ENCODE peak calls at places on chromosomes 4 and X, in seven cellular contexts. One of them, this sample, is unnamed.

GRCh38 chr4:11650801-11651596 is 222.3 kb upstream of the HS3ST1 start:
- DNase-seq in HT1080: no peak
- DNase-seq in Caco-2: no peak
- DNase-seq in D341Med: no peak
- DNase-seq in activated gamma-delta T cell: no peak
- DNase-seq in NCI-H1105: no peak
- DNase-seq in activated CD4-positive, alpha-beta T cell treated with anti-CD3 and anti-CD28 coated beads for 4 hours: no peak
- DNase-seq in this sample: no peak

GRCh38 chrX:3262906-3263305 is 83.5 kb downstream of the MXRA5 start:
- DNase-seq in HT1080: peak; percentile 85
- DNase-seq in Caco-2: no peak
- DNase-seq in D341Med: no peak
- DNase-seq in activated gamma-delta T cell: no peak
- DNase-seq in NCI-H1105: no peak
- DNase-seq in activated CD4-positive, alpha-beta T cell treated with anti-CD3 and anti-CD28 coated beads for 4 hours: no peak
- DNase-seq in this sample: no peak

GRCh38 chr4:168605411-168605810 is 108.6 kb downstream of the PALLD start:
- DNase-seq in HT1080: peak; percentile 83
- DNase-seq in Caco-2: no peak
- DNase-seq in D341Med: no peak
- DNase-seq in activated gamma-delta T cell: no peak
- DNase-seq in NCI-H1105: no peak
- DNase-seq in activated CD4-positive, alpha-beta T cell treated with anti-CD3 and anti-CD28 coated beads for 4 hours: no peak
- DNase-seq in this sample: no peak

GRCh38 chr4:25290490-25291067 is 22.0 kb upstream of the ZCCHC4 start:
- DNase-seq in HT1080: no peak
- DNase-seq in Caco-2: peak; percentile 83
- DNase-seq in D341Med: no peak
- DNase-seq in activated gamma-delta T cell: no peak
- DNase-seq in NCI-H1105: no peak
- DNase-seq in activated CD4-positive, alpha-beta T cell treated with anti-CD3 and anti-CD28 coated beads for 4 hours: no peak
- DNase-seq in this sample: no peak

GRCh38 chr4:101983835-101984234 is 193.3 kb downstream of the BANK1 start:
- DNase-seq in HT1080: no peak
- DNase-seq in Caco-2: no peak
- DNase-seq in D341Med: no peak
- DNase-seq in activated gamma-delta T cell: no peak
- DNase-seq in NCI-H1105: no peak
- DNase-seq in activated CD4-positive, alpha-beta T cell treated with anti-CD3 and anti-CD28 coated beads for 4 hours: no peak
- DNase-seq in this sample: no peak

GRCh38 chr4:138919094-138919936 is 96.3 kb upstream of the NOCT start:
- DNase-seq in HT1080: peak; percentile 73
- DNase-seq in Caco-2: peak; percentile 72
- DNase-seq in D341Med: peak; percentile 83
- DNase-seq in activated gamma-delta T cell: no peak
- DNase-seq in NCI-H1105: peak; percentile 54
- DNase-seq in activated CD4-positive, alpha-beta T cell treated with anti-CD3 and anti-CD28 coated beads for 4 hours: no peak
- DNase-seq in this sample: no peak

GRCh38 chrX:43718956-43719355 is 62.9 kb downstream of the MAOA start:
- DNase-seq in HT1080: peak; percentile 86
- DNase-seq in Caco-2: no peak
- DNase-seq in D341Med: no peak
- DNase-seq in activated gamma-delta T cell: no peak
- DNase-seq in NCI-H1105: no peak
- DNase-seq in activated CD4-positive, alpha-beta T cell treated with anti-CD3 and anti-CD28 coated beads for 4 hours: no peak
- DNase-seq in this sample: no peak

GRCh38 chrX:49988128-49988527 is 65.7 kb downstream of the CLCN5 start:
- DNase-seq in HT1080: no peak
- DNase-seq in Caco-2: no peak
- DNase-seq in D341Med: no peak
- DNase-seq in activated gamma-delta T cell: no peak
- DNase-seq in NCI-H1105: no peak
- DNase-seq in activated CD4-positive, alpha-beta T cell treated with anti-CD3 and anti-CD28 coated beads for 4 hours: no peak
- DNase-seq in this sample: no peak

GRCh38 chrX:20511792-20512191 is 245.1 kb upstream of the RPS6KA3 start:
- DNase-seq in HT1080: no peak
- DNase-seq in Caco-2: no peak
- DNase-seq in D341Med: no peak
- DNase-seq in activated gamma-delta T cell: no peak
- DNase-seq in NCI-H1105: no peak
- DNase-seq in activated CD4-positive, alpha-beta T cell treated with anti-CD3 and anti-CD28 coated beads for 4 hours: no peak
- DNase-seq in this sample: no peak

GRCh38 chrX:104618106-104618895 is 52.3 kb downstream of the IL1RAPL2 start:
- DNase-seq in HT1080: peak; percentile 6
- DNase-seq in Caco-2: no peak
- DNase-seq in D341Med: no peak
- DNase-seq in activated gamma-delta T cell: no peak
- DNase-seq in NCI-H1105: no peak
- DNase-seq in activated CD4-positive, alpha-beta T cell treated with anti-CD3 and anti-CD28 coated beads for 4 hours: no peak
- DNase-seq in this sample: no peak

GRCh38 chr4:158053086-158053485 is 119.7 kb downstream of the GASK1B start:
- DNase-seq in HT1080: no peak
- DNase-seq in Caco-2: no peak
- DNase-seq in D341Med: no peak
- DNase-seq in activated gamma-delta T cell: no peak
- DNase-seq in NCI-H1105: no peak
- DNase-seq in activated CD4-positive, alpha-beta T cell treated with anti-CD3 and anti-CD28 coated beads for 4 hours: no peak
- DNase-seq in this sample: no peak

GRCh38 chrX:87572911-87573310 is 55.3 kb downstream of the KLHL4 start:
- DNase-seq in HT1080: no peak
- DNase-seq in Caco-2: no peak
- DNase-seq in D341Med: no peak
- DNase-seq in activated gamma-delta T cell: no peak
- DNase-seq in NCI-H1105: no peak
- DNase-seq in activated CD4-positive, alpha-beta T cell treated with anti-CD3 and anti-CD28 coated beads for 4 hours: no peak
- DNase-seq in this sample: no peak

GRCh38 chrX:134377537-134377936 is 82.4 kb upstream of the HPRT1 start:
- DNase-seq in HT1080: peak; percentile 11
- DNase-seq in Caco-2: peak; percentile 33
- DNase-seq in D341Med: peak; percentile 18
- DNase-seq in activated gamma-delta T cell: no peak
- DNase-seq in NCI-H1105: no peak
- DNase-seq in activated CD4-positive, alpha-beta T cell treated with anti-CD3 and anti-CD28 coated beads for 4 hours: peak; percentile 17
- DNase-seq in this sample: no peak

GRCh38 chr4:41258783-41259182 is 2.1 kb downstream of the UCHL1 start:
- DNase-seq in HT1080: peak; percentile 60
- DNase-seq in Caco-2: peak; percentile 48
- DNase-seq in D341Med: peak; percentile 60
- DNase-seq in activated gamma-delta T cell: no peak
- DNase-seq in NCI-H1105: no peak
- DNase-seq in activated CD4-positive, alpha-beta T cell treated with anti-CD3 and anti-CD28 coated beads for 4 hours: no peak
- DNase-seq in this sample: no peak

GRCh38 chr4:118154643-118155042 is 120.4 kb downstream of the NDST3 start:
- DNase-seq in HT1080: peak; percentile 8
- DNase-seq in Caco-2: no peak
- DNase-seq in D341Med: no peak
- DNase-seq in activated gamma-delta T cell: no peak
- DNase-seq in NCI-H1105: no peak
- DNase-seq in activated CD4-positive, alpha-beta T cell treated with anti-CD3 and anti-CD28 coated beads for 4 hours: no peak
- DNase-seq in this sample: no peak

GRCh38 chr4:164405774-164406173 is 348.2 kb upstream of the SMIM31 start:
- DNase-seq in HT1080: no peak
- DNase-seq in Caco-2: no peak
- DNase-seq in D341Med: no peak
- DNase-seq in activated gamma-delta T cell: no peak
- DNase-seq in NCI-H1105: no peak
- DNase-seq in activated CD4-positive, alpha-beta T cell treated with anti-CD3 and anti-CD28 coated beads for 4 hours: no peak
- DNase-seq in this sample: no peak

GRCh38 chr4:86934147-86934771 is 552 bp upstream of the AFF1 start:
- DNase-seq in HT1080: no peak
- DNase-seq in Caco-2: no peak
- DNase-seq in D341Med: no peak
- DNase-seq in activated gamma-delta T cell: no peak
- DNase-seq in NCI-H1105: no peak
- DNase-seq in activated CD4-positive, alpha-beta T cell treated with anti-CD3 and anti-CD28 coated beads for 4 hours: no peak
- DNase-seq in this sample: no peak

GRCh38 chrX:6852869-6853268 is 294.6 kb upstream of the STS start:
- DNase-seq in HT1080: no peak
- DNase-seq in Caco-2: peak; percentile 28
- DNase-seq in D341Med: no peak
- DNase-seq in activated gamma-delta T cell: no peak
- DNase-seq in NCI-H1105: peak; percentile 0
- DNase-seq in activated CD4-positive, alpha-beta T cell treated with anti-CD3 and anti-CD28 coated beads for 4 hours: no peak
- DNase-seq in this sample: no peak

GRCh38 chrX:54891573-54891972 is 29.1 kb upstream of the TRO start:
- DNase-seq in HT1080: peak; percentile 35
- DNase-seq in Caco-2: peak; percentile 31
- DNase-seq in D341Med: peak; percentile 31
- DNase-seq in activated gamma-delta T cell: no peak
- DNase-seq in NCI-H1105: peak; percentile 4
- DNase-seq in activated CD4-positive, alpha-beta T cell treated with anti-CD3 and anti-CD28 coated beads for 4 hours: peak; percentile 44
- DNase-seq in this sample: no peak

GRCh38 chr4:924107-925096 is 7.7 kb downstream of the GAK start:
- DNase-seq in HT1080: peak; percentile 7
- DNase-seq in Caco-2: no peak
- DNase-seq in D341Med: no peak
- DNase-seq in activated gamma-delta T cell: no peak
- DNase-seq in NCI-H1105: no peak
- DNase-seq in activated CD4-positive, alpha-beta T cell treated with anti-CD3 and anti-CD28 coated beads for 4 hours: no peak
- DNase-seq in this sample: peak; percentile 22

GRCh38 chr4:78758105-78758504 is 18.0 kb upstream of the BMP2K start:
- DNase-seq in HT1080: no peak
- DNase-seq in Caco-2: no peak
- DNase-seq in D341Med: no peak
- DNase-seq in activated gamma-delta T cell: no peak
- DNase-seq in NCI-H1105: no peak
- DNase-seq in activated CD4-positive, alpha-beta T cell treated with anti-CD3 and anti-CD28 coated beads for 4 hours: no peak
- DNase-seq in this sample: no peak

GRCh38 chr4:155207534-155208257 is 740 bp upstream of the NPY2R start:
- DNase-seq in HT1080: peak; percentile 62
- DNase-seq in Caco-2: no peak
- DNase-seq in D341Med: peak; percentile 66
- DNase-seq in activated gamma-delta T cell: no peak
- DNase-seq in NCI-H1105: no peak
- DNase-seq in activated CD4-positive, alpha-beta T cell treated with anti-CD3 and anti-CD28 coated beads for 4 hours: no peak
- DNase-seq in this sample: peak; percentile 48

GRCh38 chr4:61540944-61541343 is 340.8 kb downstream of the ADGRL3 start:
- DNase-seq in HT1080: no peak
- DNase-seq in Caco-2: peak; percentile 90
- DNase-seq in D341Med: no peak
- DNase-seq in activated gamma-delta T cell: no peak
- DNase-seq in NCI-H1105: no peak
- DNase-seq in activated CD4-positive, alpha-beta T cell treated with anti-CD3 and anti-CD28 coated beads for 4 hours: no peak
- DNase-seq in this sample: no peak

GRCh38 chr4:128574706-128575105 is 234.8 kb upstream of the JADE1 start:
- DNase-seq in HT1080: peak; percentile 48
- DNase-seq in Caco-2: peak; percentile 84
- DNase-seq in D341Med: peak; percentile 56
- DNase-seq in activated gamma-delta T cell: no peak
- DNase-seq in NCI-H1105: peak; percentile 16
- DNase-seq in activated CD4-positive, alpha-beta T cell treated with anti-CD3 and anti-CD28 coated beads for 4 hours: peak; percentile 65
- DNase-seq in this sample: no peak

GRCh38 chr4:8159522-8160232 is 1.1 kb upstream of the ABLIM2 start:
- DNase-seq in HT1080: no peak
- DNase-seq in Caco-2: no peak
- DNase-seq in D341Med: no peak
- DNase-seq in activated gamma-delta T cell: no peak
- DNase-seq in NCI-H1105: no peak
- DNase-seq in activated CD4-positive, alpha-beta T cell treated with anti-CD3 and anti-CD28 coated beads for 4 hours: no peak
- DNase-seq in this sample: no peak

GRCh38 chrX:105698386-105698785 is 124.0 kb upstream of the NRK start:
- DNase-seq in HT1080: peak; percentile 27
- DNase-seq in Caco-2: no peak
- DNase-seq in D341Med: no peak
- DNase-seq in activated gamma-delta T cell: no peak
- DNase-seq in NCI-H1105: no peak
- DNase-seq in activated CD4-positive, alpha-beta T cell treated with anti-CD3 and anti-CD28 coated beads for 4 hours: no peak
- DNase-seq in this sample: no peak

GRCh38 chr4:17082186-17082585 is 183.7 kb upstream of the LDB2 start:
- DNase-seq in HT1080: no peak
- DNase-seq in Caco-2: no peak
- DNase-seq in D341Med: no peak
- DNase-seq in activated gamma-delta T cell: no peak
- DNase-seq in NCI-H1105: no peak
- DNase-seq in activated CD4-positive, alpha-beta T cell treated with anti-CD3 and anti-CD28 coated beads for 4 hours: no peak
- DNase-seq in this sample: no peak

GRCh38 chrX:107978707-107979307 is 3.4 kb downstream of the TEX13B start:
- DNase-seq in HT1080: peak; percentile 3
- DNase-seq in Caco-2: no peak
- DNase-seq in D341Med: no peak
- DNase-seq in activated gamma-delta T cell: no peak
- DNase-seq in NCI-H1105: peak; percentile 12
- DNase-seq in activated CD4-positive, alpha-beta T cell treated with anti-CD3 and anti-CD28 coated beads for 4 hours: no peak
- DNase-seq in this sample: no peak

GRCh38 chr4:6925357-6925836 is 15.8 kb downstream of the TBC1D14 start:
- DNase-seq in HT1080: no peak
- DNase-seq in Caco-2: no peak
- DNase-seq in D341Med: no peak
- DNase-seq in activated gamma-delta T cell: no peak
- DNase-seq in NCI-H1105: no peak
- DNase-seq in activated CD4-positive, alpha-beta T cell treated with anti-CD3 and anti-CD28 coated beads for 4 hours: no peak
- DNase-seq in this sample: peak; percentile 74

GRCh38 chr4:109648266-109648996 is 54.8 kb downstream of the CASP6 start:
- DNase-seq in HT1080: no peak
- DNase-seq in Caco-2: no peak
- DNase-seq in D341Med: no peak
- DNase-seq in activated gamma-delta T cell: no peak
- DNase-seq in NCI-H1105: no peak
- DNase-seq in activated CD4-positive, alpha-beta T cell treated with anti-CD3 and anti-CD28 coated beads for 4 hours: no peak
- DNase-seq in this sample: no peak